ENCODE peak calls at places on chromosomes 4 and X, in four cellular contexts. One of them, this sample, is unnamed.

GRCh38 chrX:155094468-155095061 is 23.3 kb downstream of the BRCC3 start:
- DNase-seq in WTC11: no peak
- DNase-seq in HepG2: peak; percentile 20
- DNase-seq in K562: peak; percentile 28
- DNase-seq in this sample: no peak

GRCh38 chr4:64771149-64771548 is 361.9 kb upstream of the TECRL start:
- DNase-seq in WTC11: no peak
- DNase-seq in K562: no peak
- DNase-seq in HepG2: no peak
- DNase-seq in this sample: no peak

GRCh38 chr4:143554728-143555597 is 41.5 kb downstream of the SMARCA5 start:
- DNase-seq in HepG2: no peak
- DNase-seq in K562: no peak
- DNase-seq in WTC11: no peak
- DNase-seq in this sample: peak; percentile 51

GRCh38 chr4:54318904-54319303 is 89.8 kb downstream of the PDGFRA start:
- DNase-seq in K562: peak; percentile 56
- DNase-seq in HepG2: peak; percentile 29
- DNase-seq in WTC11: peak; percentile 25
- DNase-seq in this sample: no peak

GRCh38 chr4:24417206-24417605 is 167.1 kb downstream of the DHX15 start:
- DNase-seq in K562: no peak
- DNase-seq in WTC11: no peak
- DNase-seq in HepG2: no peak
- DNase-seq in this sample: no peak

GRCh38 chr4:53150631-53151488 is 215.0 kb downstream of the SCFD2 start:
- DNase-seq in HepG2: no peak
- DNase-seq in K562: no peak
- DNase-seq in WTC11: no peak
- DNase-seq in this sample: no peak

GRCh38 chr4:138736362-138736761 is 279.2 kb upstream of the NOCT start:
- DNase-seq in WTC11: no peak
- DNase-seq in K562: no peak
- DNase-seq in HepG2: no peak
- DNase-seq in this sample: no peak

GRCh38 chrX:46268429-46268828 is 276.8 kb downstream of the ZNF674 start:
- DNase-seq in WTC11: no peak
- DNase-seq in K562: no peak
- DNase-seq in HepG2: peak; percentile 11
- DNase-seq in this sample: no peak

GRCh38 chrX:29746326-29746725 is 469.0 kb upstream of the MAGEB2 start:
- DNase-seq in K562: no peak
- DNase-seq in WTC11: no peak
- DNase-seq in HepG2: no peak
- DNase-seq in this sample: no peak

GRCh38 chrX:39574178-39574577 is 523.6 kb downstream of the BCOR start:
- DNase-seq in K562: peak; percentile 15
- DNase-seq in WTC11: no peak
- DNase-seq in HepG2: no peak
- DNase-seq in this sample: no peak

GRCh38 chrX:8455600-8455999 is 9.0 kb upstream of the VCX3B start:
- DNase-seq in K562: no peak
- DNase-seq in WTC11: no peak
- DNase-seq in HepG2: no peak
- DNase-seq in this sample: no peak

GRCh38 chr4:8254076-8254475 is 15.5 kb upstream of the HTRA3 start:
- DNase-seq in HepG2: no peak
- DNase-seq in WTC11: no peak
- DNase-seq in K562: no peak
- DNase-seq in this sample: no peak

GRCh38 chrX:26649534-26649933 is 433.6 kb downstream of the MAGEB5 start:
- DNase-seq in K562: peak; percentile 22
- DNase-seq in HepG2: peak; percentile 4
- DNase-seq in WTC11: no peak
- DNase-seq in this sample: no peak

GRCh38 chrX:10023821-10024220 is 56.7 kb downstream of the CLDN34 start:
- DNase-seq in K562: no peak
- DNase-seq in WTC11: no peak
- DNase-seq in HepG2: no peak
- DNase-seq in this sample: no peak

GRCh38 chr4:123564758-123565346 is 168.3 kb downstream of the SPRY1 start:
- DNase-seq in WTC11: peak; percentile 63
- DNase-seq in K562: peak; percentile 74
- DNase-seq in HepG2: peak; percentile 92
- DNase-seq in this sample: peak; percentile 43

GRCh38 chr4:123562994-123563745 is 166.6 kb downstream of the SPRY1 start:
- DNase-seq in WTC11: no peak
- DNase-seq in K562: no peak
- DNase-seq in HepG2: no peak
- DNase-seq in this sample: no peak

GRCh38 chr4:123559955-123560669 is 163.5 kb downstream of the SPRY1 start:
- DNase-seq in WTC11: no peak
- DNase-seq in K562: no peak
- DNase-seq in HepG2: peak; percentile 68
- DNase-seq in this sample: no peak

GRCh38 chr4:123558865-123559264 is 162.3 kb downstream of the SPRY1 start:
- DNase-seq in K562: no peak
- DNase-seq in HepG2: no peak
- DNase-seq in WTC11: no peak
- DNase-seq in this sample: no peak

DNA sequence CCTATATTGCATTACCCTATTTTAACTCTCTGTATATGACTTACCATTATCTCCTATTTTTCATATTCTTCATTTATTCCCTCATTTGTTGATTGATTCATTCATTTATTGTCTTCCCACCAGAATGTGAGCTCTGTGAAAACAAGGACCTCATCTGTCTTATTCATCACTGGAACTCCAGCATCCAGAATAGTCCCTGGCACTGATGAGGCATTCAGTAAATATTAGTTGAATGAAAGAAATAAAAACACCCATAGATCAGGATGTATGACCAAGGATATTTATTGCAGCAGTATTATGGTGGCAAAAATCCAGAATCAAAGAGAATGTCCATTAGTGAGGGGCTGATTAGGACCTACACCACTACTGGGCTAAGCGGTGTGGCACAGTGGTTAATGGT is 164.9 kb downstream of the SPRY1 start:
- DNase-seq in HepG2: no peak
- DNase-seq in WTC11: no peak
- DNase-seq in K562: no peak
- DNase-seq in this sample: no peak
- TF ChIP-seq CREM in HepG2: no peak
- TF ChIP-seq CREM in WTC11: no peak
- TF ChIP-seq CREM in K562: no peak
- TF ChIP-seq CREM in this sample: no peak

GRCh38 chr4:182577411-182577810 is 334.2 kb downstream of the TENM3 start:
- DNase-seq in WTC11: no peak
- DNase-seq in K562: no peak
- DNase-seq in HepG2: no peak
- DNase-seq in this sample: no peak

GRCh38 chr4:182575225-182575624 is 332.0 kb downstream of the TENM3 start:
- DNase-seq in HepG2: no peak
- DNase-seq in WTC11: no peak
- DNase-seq in K562: no peak
- DNase-seq in this sample: no peak

GRCh38 chr4:182576609-182577289 is 333.5 kb downstream of the TENM3 start:
- DNase-seq in K562: no peak
- DNase-seq in HepG2: no peak
- DNase-seq in WTC11: no peak
- DNase-seq in this sample: no peak

GRCh38 chr4:182578402-182578801 is 335.2 kb downstream of the TENM3 start:
- DNase-seq in HepG2: no peak
- DNase-seq in K562: no peak
- DNase-seq in WTC11: no peak
- DNase-seq in this sample: no peak

GRCh38 chr4:182574706-182575105 is 331.5 kb downstream of the TENM3 start:
- DNase-seq in K562: no peak
- DNase-seq in WTC11: no peak
- DNase-seq in HepG2: no peak
- DNase-seq in this sample: no peak
- TF ChIP-seq CREM in K562: no peak
- TF ChIP-seq CREM in WTC11: no peak
- TF ChIP-seq CREM in HepG2: no peak
- TF ChIP-seq CREM in this sample: no peak

GRCh38 chr4:107182347-107182746 is 146.2 kb upstream of the DKK2 start:
- DNase-seq in K562: no peak
- DNase-seq in WTC11: no peak
- DNase-seq in HepG2: no peak
- DNase-seq in this sample: no peak

DNA sequence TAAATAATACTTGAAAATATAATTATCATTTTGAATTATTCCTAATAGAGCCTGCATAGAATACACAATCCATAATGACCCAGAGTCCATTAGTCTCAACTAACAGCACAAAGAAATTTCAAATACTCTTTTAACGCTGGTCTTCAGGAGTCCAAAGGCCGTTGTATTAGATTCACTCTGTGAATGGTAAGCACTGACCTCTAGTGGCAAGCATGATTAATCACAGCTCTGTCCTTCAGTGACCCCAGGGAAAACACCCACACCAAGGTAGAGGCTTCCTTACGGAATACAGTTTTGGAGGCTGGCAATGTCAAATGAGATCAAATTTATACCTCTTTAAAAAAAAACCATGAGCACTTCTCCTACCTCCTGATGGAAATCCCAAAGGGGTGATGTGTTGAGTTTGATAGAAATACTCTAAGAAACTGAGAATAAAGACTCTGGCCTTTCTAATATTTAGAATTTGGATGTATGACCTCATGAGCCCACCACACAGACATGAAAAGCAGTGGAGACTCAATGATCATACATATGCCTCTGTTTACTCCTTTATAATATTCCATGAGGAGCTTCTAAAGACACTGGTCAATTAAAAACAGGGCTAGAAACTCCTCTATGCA is 147.2 kb upstream of the DKK2 start:
- DNase-seq in K562: peak; percentile 50
- DNase-seq in WTC11: peak; percentile 10
- DNase-seq in HepG2: peak; percentile 67
- DNase-seq in this sample: peak; percentile 3
- TF ChIP-seq CREM in K562: no peak
- TF ChIP-seq CREM in WTC11: no peak
- TF ChIP-seq CREM in HepG2: no peak
- TF ChIP-seq CREM in this sample: no peak

DNA sequence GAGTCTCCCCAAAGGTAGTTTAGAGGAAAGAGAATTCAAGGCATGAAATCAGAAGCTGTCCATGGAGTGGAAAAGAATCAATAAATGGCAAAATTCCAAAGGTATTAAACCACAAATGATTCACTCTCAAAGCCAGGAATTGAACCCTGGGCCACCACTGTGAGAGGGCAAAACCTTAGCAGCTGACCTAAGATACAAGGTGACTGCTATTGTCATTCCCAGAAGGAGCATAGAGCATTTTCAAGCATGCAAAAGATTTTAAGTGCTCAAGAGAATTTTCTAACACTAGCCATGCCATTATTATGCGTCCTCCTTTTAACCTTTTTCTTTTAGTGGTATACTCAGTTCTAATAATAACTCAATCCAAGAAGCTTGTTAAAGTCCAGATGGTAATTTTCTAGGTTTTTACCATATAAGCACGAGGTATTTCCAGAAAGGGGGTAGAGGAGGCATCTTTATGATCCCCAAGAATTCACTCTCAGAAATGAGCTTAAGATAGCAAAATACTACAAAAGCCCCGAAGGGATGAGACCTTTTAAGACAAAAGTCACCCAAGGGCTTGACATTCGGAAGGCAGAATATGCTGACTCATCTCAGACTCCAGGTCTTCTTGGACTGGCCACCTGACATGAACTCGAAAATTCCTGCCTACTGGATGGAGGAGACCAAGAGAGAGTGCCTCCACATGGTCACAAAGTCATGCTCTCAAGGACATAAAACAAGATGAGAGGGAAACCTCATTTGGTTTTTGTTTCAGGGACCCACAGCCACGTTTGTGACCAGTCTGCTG is 13.8 kb upstream of the PAGE5 start:
- DNase-seq in HepG2: no peak
- DNase-seq in WTC11: no peak
- DNase-seq in K562: no peak
- DNase-seq in this sample: no peak
- TF ChIP-seq CREM in HepG2: no peak
- TF ChIP-seq CREM in WTC11: no peak
- TF ChIP-seq CREM in K562: no peak
- TF ChIP-seq CREM in this sample: no peak

DNA sequence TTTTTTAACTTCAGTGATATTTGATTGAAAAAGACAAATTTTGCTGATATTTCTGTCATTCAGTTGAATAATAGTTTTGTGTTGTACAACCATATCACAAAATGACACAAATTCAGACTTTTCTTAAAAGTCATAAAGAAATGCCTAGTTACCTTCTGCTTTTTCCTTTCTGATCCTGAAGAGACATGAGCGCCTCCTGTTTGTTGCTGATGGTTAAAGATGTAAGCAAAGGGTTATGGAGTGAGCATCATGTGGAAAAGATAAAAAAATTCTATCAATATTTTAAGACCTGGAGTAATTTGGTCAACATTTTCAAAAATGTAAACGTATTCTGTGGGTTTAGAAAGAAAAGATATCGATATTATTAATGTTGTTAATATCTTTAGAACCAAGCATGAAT is 669.9 kb upstream of the NR3C2 start:
- DNase-seq in HepG2: no peak
- DNase-seq in WTC11: no peak
- DNase-seq in K562: no peak
- DNase-seq in this sample: no peak
- TF ChIP-seq CREM in HepG2: no peak
- TF ChIP-seq CREM in WTC11: no peak
- TF ChIP-seq CREM in K562: no peak
- TF ChIP-seq CREM in this sample: no peak

DNA sequence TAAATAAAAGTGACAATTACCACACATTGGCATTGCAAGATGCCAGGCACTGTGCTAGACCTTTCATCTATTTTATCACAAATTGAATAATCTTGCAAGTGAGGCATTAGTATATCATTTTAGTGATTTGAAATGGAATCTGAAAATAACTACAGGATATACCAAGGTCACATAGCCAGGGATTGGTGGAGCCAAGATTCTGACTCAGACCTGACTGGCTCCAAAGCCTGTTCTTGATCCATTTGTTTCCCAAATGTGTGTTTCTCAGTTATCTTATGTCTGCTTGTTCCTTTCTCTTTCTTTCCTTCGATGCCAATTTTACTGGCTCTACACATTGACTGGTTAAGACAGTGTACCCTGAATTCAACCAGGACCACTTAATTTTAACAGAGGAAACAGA is 275.8 kb upstream of the GATB start:
- DNase-seq in WTC11: no peak
- DNase-seq in K562: no peak
- DNase-seq in HepG2: no peak
- DNase-seq in this sample: no peak
- TF ChIP-seq CREM in WTC11: no peak
- TF ChIP-seq CREM in K562: no peak
- TF ChIP-seq CREM in HepG2: no peak
- TF ChIP-seq CREM in this sample: no peak